ENCODE peak calls at places on chromosome 4, in seven cellular contexts. I is mesenchymal stem cell, P is NB4, D is A673, Y is adrenal gland, X is PC-9, U is A549. J is an unnamed sample.

GRCh38 chr4:166972071-166972470 is 262.2 kb downstream of the SPOCK3 start:
- DNase-seq in I (peak), U (no peak), D (peak), X (peak), P (no peak), Y (no peak), J (no peak)

GRCh38 chr4:173878701-173879100 is 348.7 kb upstream of the HAND2 start:
- DNase-seq in U (no peak), D (peak), Y (peak), X (no peak), I (peak), P (peak), J (no peak)

GRCh38 chr4:101835121-101835904 is 44.8 kb downstream of the BANK1 start:
- DNase-seq in U (peak), D (peak), Y (peak), I (peak), X (peak), P (peak), J (peak)

GRCh38 chr4:24690436-24690835 is 104.9 kb upstream of the SOD3 start:
- DNase-seq in D (peak), P (no peak), U (no peak), X (no peak), I (no peak), Y (no peak), J (no peak)

GRCh38 chr4:175450446-175450845 is 361.6 kb downstream of the GPM6A start:
- DNase-seq in U (no peak), P (no peak), I (no peak), X (no peak), Y (no peak), D (no peak), J (no peak)

GRCh38 chr4:102321260-102321991 is 23.9 kb downstream of the SLC39A8 start:
- DNase-seq in I (no peak), P (peak), D (no peak), U (no peak), Y (no peak), X (no peak), J (no peak)

GRCh38 chr4:122508083-122508482 is 51.6 kb upstream of the IL2 start:
- DNase-seq in X (no peak), D (no peak), P (no peak), U (no peak), Y (no peak), I (no peak), J (no peak)

GRCh38 chr4:54110019-54110416 is 10.1 kb downstream of the GSX2 start:
- DNase-seq in P (no peak), U (no peak), I (no peak), Y (no peak), X (no peak), D (no peak), J (no peak)

GRCh38 chr4:37770016-37770415 is 56.5 kb upstream of the PGM2 start:
- DNase-seq in U (no peak), I (no peak), Y (no peak), X (no peak), P (no peak), D (no peak), J (no peak)

GRCh38 chr4:69860521-69861298 is 765 bp upstream of the SULT1E1 start:
- DNase-seq in Y (no peak), P (no peak), I (no peak), X (no peak), U (no peak), D (no peak), J (no peak)

GRCh38 chr4:181372014-181372413 is 871.2 kb upstream of the TENM3 start:
- DNase-seq in X (no peak), D (no peak), P (no peak), Y (no peak), I (no peak), U (no peak), J (no peak)

GRCh38 chr4:147513051-147513450 is 32.2 kb downstream of the EDNRA start:
- DNase-seq in X (no peak), Y (no peak), I (no peak), D (no peak), P (no peak), U (no peak), J (no peak)

DNA sequence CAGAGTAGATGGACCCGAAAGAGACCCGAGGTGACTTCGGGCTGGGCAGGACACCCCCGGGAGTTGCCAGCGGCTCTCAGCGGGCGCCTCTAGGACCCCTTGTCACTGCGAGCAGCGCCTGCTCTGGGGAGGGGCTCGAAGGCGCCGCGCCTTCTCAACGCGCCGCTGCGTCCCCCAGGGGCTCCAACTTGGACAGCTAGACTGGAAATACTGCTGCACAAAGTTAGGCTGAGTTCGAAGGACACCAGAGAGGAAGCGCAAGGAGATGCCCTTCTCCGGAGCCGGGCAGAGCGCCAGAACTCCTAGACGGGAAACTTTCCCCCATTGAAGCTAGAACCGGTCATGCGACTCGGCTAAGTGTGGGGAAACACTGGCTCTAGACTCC is 493 bp upstream of the KCNIP4 start:
- DNase-seq in D (peak), I (no peak), U (no peak), P (no peak), Y (peak), X (no peak), J (no peak)
- H3K4me3 ChIP-seq in D (peak), I (peak), U (no peak), P (no peak), Y (no peak), X (no peak), J (no peak)

DNA sequence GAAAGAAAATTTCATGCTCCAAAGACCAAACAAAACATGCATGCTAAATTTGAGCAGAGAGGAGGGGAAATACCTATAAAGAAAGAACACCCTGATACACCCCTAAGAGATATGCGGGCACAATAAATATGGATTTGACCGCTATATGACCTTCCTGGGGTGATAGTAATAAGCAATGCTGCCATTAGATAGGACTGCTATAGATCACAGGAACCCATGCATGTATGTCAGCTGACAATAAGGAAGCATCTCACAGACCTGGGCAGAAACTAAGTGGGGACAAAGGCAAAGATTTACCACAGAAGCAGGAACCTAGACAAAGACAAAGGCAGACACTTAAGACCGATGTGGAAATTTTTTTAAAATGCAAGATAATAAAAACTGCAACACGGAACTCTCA is 21.3 kb downstream of the ZNF721 start:
- DNase-seq in D (no peak), I (no peak), P (peak), U (no peak), X (no peak), Y (no peak), J (no peak)
- H3K4me3 ChIP-seq in D (no peak), I (no peak), P (peak), U (no peak), X (no peak), Y (no peak), J (no peak)

GRCh38 chr4:168634276-168634802 is 137.5 kb downstream of the PALLD start:
- DNase-seq in U (no peak), P (peak), X (peak), D (peak), I (peak), Y (no peak), J (peak)
- H3K4me3 ChIP-seq in U (peak), P (no peak), X (peak), D (peak), I (no peak), Y (no peak), J (peak)

GRCh38 chr4:73868206-73869129 is 725 bp upstream of the CXCL1 start:
- DNase-seq in P (no peak), U (peak), I (peak), D (no peak), Y (no peak), X (no peak), J (no peak)

GRCh38 chr4:73871911-73872310 is 2.7 kb downstream of the CXCL1 start:
- DNase-seq in U (no peak), D (no peak), P (no peak), I (peak), X (no peak), Y (no peak), J (no peak)

GRCh38 chr4:73870778-73871177 is 1.6 kb downstream of the CXCL1 start:
- DNase-seq in U (no peak), I (peak), Y (no peak), P (no peak), D (no peak), X (no peak), J (no peak)

GRCh38 chr4:73869130-73870055 is at the start of gene CXCL1:
- DNase-seq in I (peak), X (no peak), U (peak), D (no peak), P (peak), Y (peak), J (peak)

GRCh38 chr4:73870260-73870659 is 1.1 kb downstream of the CXCL1 start:
- DNase-seq in I (peak), X (no peak), D (no peak), Y (no peak), U (peak), P (no peak), J (no peak)
- H3K4me3 ChIP-seq in I (peak), X (no peak), D (no peak), Y (no peak), U (peak), P (no peak), J (no peak)